ENCODE peak calls at places on chromosomes 6 and 20, in five cellular contexts. G, Q, K, W and A are unnamed samples.

GRCh38 chr6:106475280-106475679 is 114.8 kb downstream of the CRYBG1 start:
- DNase-seq in Q (no peak), K (no peak), G (no peak), W (no peak), A (no peak)

GRCh38 chr20:62952373-62953166 is at the start of gene SLC17A9:
- DNase-seq in Q (peak), G (peak), W (peak), K (no peak), A (peak)

GRCh38 chr6:70413829-70414494 is 654 bp downstream of the FAM135A start:
- DNase-seq in G (no peak), K (peak), W (peak), Q (no peak), A (peak)

GRCh38 chr6:22878706-22879105 is 309.3 kb downstream of the HDGFL1 start:
- DNase-seq in Q (no peak), K (no peak), G (no peak), W (no peak), A (no peak)

GRCh38 chr20:46293084-46293483 is 15.2 kb downstream of the CDH22 start:
- DNase-seq in K (no peak), W (peak), G (no peak), Q (no peak), A (peak)

GRCh38 chr6:127570739-127571389 is 6.1 kb upstream of the C6orf58 start:
- DNase-seq in W (no peak), Q (no peak), G (no peak), K (no peak), A (no peak)

GRCh38 chr6:112203577-112204349 is 50.6 kb downstream of the LAMA4 start:
- DNase-seq in Q (no peak), W (peak), G (no peak), K (no peak), A (no peak)

GRCh38 chr6:125236536-125237327 is 65.0 kb downstream of the HDDC2 start:
- DNase-seq in Q (no peak), K (no peak), G (no peak), W (no peak), A (no peak)

GRCh38 chr6:20159781-20160540 is 52.3 kb downstream of the MBOAT1 start:
- DNase-seq in W (no peak), Q (no peak), K (no peak), G (no peak), A (no peak)

GRCh38 chr20:59184880-59185447 is 21.3 kb downstream of the ZNF831 start:
- DNase-seq in W (no peak), G (no peak), K (no peak), Q (no peak), A (no peak)

GRCh38 chr6:161918154-161918553 is 644.3 kb upstream of the AGPAT4 start:
- DNase-seq in K (no peak), Q (no peak), G (no peak), W (peak), A (no peak)

GRCh38 chr20:23129256-23129655 is 43.1 kb upstream of the CD93 start:
- DNase-seq in W (no peak), G (no peak), K (no peak), Q (no peak), A (no peak)

GRCh38 chr20:13012886-13013285 is 4.1 kb downstream of the SPTLC3 start:
- DNase-seq in G (no peak), W (no peak), Q (no peak), K (no peak), A (no peak)

GRCh38 chr6:136959471-136959891 is 37.4 kb downstream of the SLC35D3 start:
- DNase-seq in G (no peak), Q (peak), K (no peak), W (no peak), A (peak)

GRCh38 chr6:18489335-18489734 is 102.2 kb downstream of the RNF144B start:
- DNase-seq in W (no peak), Q (no peak), G (no peak), K (no peak), A (no peak)

GRCh38 chr20:31722388-31723281 is at the start of gene BCL2L1:
- DNase-seq in G (peak), Q (peak), W (peak), K (peak), A (peak)

GRCh38 chr6:127879685-127880084 is 21.2 kb downstream of the THEMIS start:
- DNase-seq in Q (peak), G (no peak), W (peak), K (no peak), A (peak)